ENCODE peak calls at places on chromosomes 3 and 15, in eight cellular contexts. C is body of pancreas, P is suprapubic skin, O is heart left ventricle, K is lower leg skin, H is A549, D is ovary, J is IMR-90. X is an unnamed sample.

GRCh38 chr3:183745300-183746098 is 47.9 kb downstream of the YEATS2 start:
- DNase-seq in K (no peak), O (no peak), P (no peak), C (no peak), H (no peak), J (peak), D (no peak), X (no peak)

GRCh38 chr15:66823601-66824000 is 121.6 kb downstream of the SMAD6 start:
- DNase-seq in J (no peak), H (no peak), D (no peak), O (no peak), C (no peak), K (no peak), P (peak), X (no peak)

GRCh38 chr3:13723676-13724207 is 156.1 kb downstream of the WNT7A start:
- DNase-seq in J (no peak), K (peak), D (no peak), O (no peak), C (no peak), H (no peak), P (no peak), X (no peak)

GRCh38 chr15:73952913-73953750 is 26.9 kb downstream of the LOXL1 start:
- DNase-seq in J (no peak), D (no peak), H (no peak), K (no peak), C (no peak), O (no peak), P (no peak), X (no peak)

GRCh38 chr3:113532698-113533533 is 561 bp downstream of the SIDT1 start:
- DNase-seq in P (no peak), O (no peak), C (peak), J (no peak), K (peak), H (peak), D (no peak), X (peak)

GRCh38 chr3:72976182-72976825 is 20.3 kb upstream of the PPP4R2 start:
- DNase-seq in D (no peak), C (no peak), K (no peak), J (peak), P (no peak), O (no peak), H (no peak), X (no peak)

GRCh38 chr3:42055291-42055690 is 35.9 kb upstream of the TRAK1 start:
- DNase-seq in P (no peak), J (peak), D (no peak), K (no peak), H (no peak), C (no peak), O (no peak), X (no peak)

GRCh38 chr3:179029096-179029495 is 42.5 kb downstream of the ZMAT3 start:
- DNase-seq in K (no peak), C (no peak), J (no peak), D (no peak), O (no peak), P (no peak), H (no peak), X (no peak)

GRCh38 chr3:111594205-111594604 is 941 bp downstream of the ZBED2 start:
- DNase-seq in O (no peak), P (no peak), D (no peak), J (peak), H (no peak), K (no peak), C (no peak), X (no peak)

GRCh38 chr3:189307963-189308362 is 136.2 kb downstream of the TPRG1 start:
- DNase-seq in K (no peak), D (no peak), P (no peak), O (no peak), J (no peak), C (no peak), H (no peak), X (no peak)

GRCh38 chr15:43977072-43977884 is 150.5 kb downstream of the WDR76 start:
- DNase-seq in K (no peak), P (no peak), H (no peak), O (no peak), J (no peak), D (no peak), C (no peak), X (no peak)

GRCh38 chr15:90192961-90193786 is 8.0 kb upstream of the SEMA4B start:
- DNase-seq in P (no peak), K (no peak), D (no peak), C (no peak), H (no peak), O (no peak), J (peak), X (no peak)

GRCh38 chr15:29968099-29968892 is 114.5 kb upstream of the GOLGA8J start:
- DNase-seq in H (peak), P (no peak), C (peak), K (no peak), O (no peak), D (no peak), J (no peak), X (no peak)

GRCh38 chr3:129207347-129207947 is 23.8 kb upstream of the CNBP start:
- DNase-seq in D (no peak), K (no peak), J (no peak), P (no peak), H (no peak), O (no peak), C (no peak), X (no peak)

GRCh38 chr3:113266738-113267137 is 55.4 kb downstream of the BOC start:
- DNase-seq in H (no peak), C (no peak), D (no peak), P (no peak), J (no peak), K (peak), O (no peak), X (no peak)

GRCh38 chr15:39720721-39721611 is 61.7 kb downstream of the FSIP1 start:
- DNase-seq in D (no peak), O (no peak), J (peak), C (no peak), K (no peak), H (no peak), P (no peak), X (no peak)

DNA sequence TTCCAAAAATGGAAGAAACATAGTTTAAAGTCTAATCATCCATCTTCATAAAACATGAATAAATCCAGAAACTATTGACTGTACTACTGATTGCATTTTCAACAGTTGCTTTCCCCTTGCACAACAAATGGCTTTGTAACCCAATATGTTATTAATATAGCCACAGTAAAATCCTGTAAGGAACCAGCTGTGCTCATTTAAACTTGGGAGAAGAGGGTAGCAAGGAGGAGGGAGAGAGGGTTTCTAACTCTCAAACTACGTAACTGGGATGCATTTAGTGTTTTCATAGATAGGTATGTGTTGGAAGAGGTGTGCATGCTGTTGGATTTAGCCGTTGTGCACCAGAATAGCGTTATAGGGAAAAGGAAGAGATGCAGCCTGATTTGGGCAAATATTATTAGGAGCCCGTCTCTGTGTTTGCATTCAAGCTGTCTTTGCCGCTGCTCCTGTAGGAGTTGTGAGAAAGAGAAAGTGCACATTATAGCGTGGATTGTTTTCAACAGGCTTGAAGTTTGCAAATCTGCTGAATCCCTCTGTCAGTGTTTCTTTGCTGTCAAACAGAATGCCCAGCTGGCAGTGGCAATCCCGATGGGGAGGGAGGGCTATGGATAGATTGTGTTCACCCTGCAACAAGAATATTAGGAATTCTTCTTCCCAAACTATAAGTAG is 39.4 kb downstream of the ARPP21 start:
- DNase-seq in C (no peak), K (no peak), J (no peak), D (no peak), O (no peak), H (no peak), P (no peak), X (no peak)
- TF ChIP-seq POLR2A in C (no peak), K (no peak), J (no peak), D (no peak), O (no peak), H (no peak), P (no peak), X (no peak)

DNA sequence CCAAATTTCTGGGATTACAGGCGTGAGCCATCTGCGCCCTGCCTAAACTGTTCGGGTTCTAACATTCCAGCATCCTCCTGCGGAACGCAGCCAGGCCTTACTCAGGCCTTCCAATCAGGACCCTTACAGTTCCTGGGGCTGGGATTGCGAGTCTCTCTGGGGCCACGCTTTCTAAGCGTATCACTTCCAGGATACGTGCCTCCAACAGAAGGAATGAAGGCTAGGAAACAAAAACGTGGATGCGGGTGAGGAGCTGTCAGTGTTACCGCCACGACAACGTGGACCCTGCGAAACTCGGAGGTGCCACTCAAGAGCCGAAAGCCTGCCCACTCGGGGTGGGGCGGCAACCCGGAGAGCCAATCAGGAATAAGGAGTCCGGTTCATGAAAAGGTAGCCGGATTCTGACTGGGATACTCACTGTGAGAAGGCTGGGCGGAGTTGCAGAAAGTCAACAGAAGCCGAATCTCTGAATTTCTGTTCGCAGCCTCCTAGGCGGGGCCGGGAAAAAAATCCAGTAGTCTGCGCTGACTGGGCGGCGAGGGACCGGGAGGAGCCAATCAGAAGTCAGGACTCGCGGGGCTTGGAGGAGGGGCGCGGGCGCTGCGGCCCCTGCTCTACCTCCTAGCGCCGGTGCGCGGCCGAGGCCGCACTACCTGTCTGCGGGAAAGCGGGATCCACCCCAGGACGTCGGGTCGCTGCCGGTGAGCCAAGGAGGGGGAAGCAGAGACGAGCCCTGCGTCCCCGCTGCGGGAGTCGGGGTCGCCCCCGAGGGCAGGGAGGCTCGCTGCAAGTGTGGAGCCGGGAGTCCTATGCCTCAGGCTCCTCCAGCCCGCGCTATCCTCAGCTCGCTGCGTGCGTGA is at the start of gene HYKK:
- DNase-seq in O (peak), D (peak), J (peak), K (peak), C (peak), H (peak), P (peak), X (peak)
- TF ChIP-seq POLR2A in O (no peak), D (no peak), J (no peak), K (no peak), C (peak), H (peak), P (no peak), X (no peak)

GRCh38 chr15:64459382-64459781 is 996 bp upstream of the ZNF609 start:
- DNase-seq in O (no peak), C (no peak), D (no peak), J (no peak), P (no peak), K (no peak), H (no peak), X (peak)

GRCh38 chr15:64462492-64462891 is 2.1 kb downstream of the ZNF609 start:
- DNase-seq in K (no peak), C (no peak), O (no peak), J (no peak), P (no peak), D (no peak), H (no peak), X (no peak)

GRCh38 chr15:64460737-64461576 is 579 bp downstream of the ZNF609 start:
- DNase-seq in C (peak), H (peak), O (peak), J (peak), K (no peak), D (peak), P (no peak), X (peak)

GRCh38 chr15:64461577-64462162 is 1.3 kb downstream of the ZNF609 start:
- DNase-seq in C (peak), K (no peak), D (peak), P (no peak), O (no peak), H (peak), J (peak), X (peak)

DNA sequence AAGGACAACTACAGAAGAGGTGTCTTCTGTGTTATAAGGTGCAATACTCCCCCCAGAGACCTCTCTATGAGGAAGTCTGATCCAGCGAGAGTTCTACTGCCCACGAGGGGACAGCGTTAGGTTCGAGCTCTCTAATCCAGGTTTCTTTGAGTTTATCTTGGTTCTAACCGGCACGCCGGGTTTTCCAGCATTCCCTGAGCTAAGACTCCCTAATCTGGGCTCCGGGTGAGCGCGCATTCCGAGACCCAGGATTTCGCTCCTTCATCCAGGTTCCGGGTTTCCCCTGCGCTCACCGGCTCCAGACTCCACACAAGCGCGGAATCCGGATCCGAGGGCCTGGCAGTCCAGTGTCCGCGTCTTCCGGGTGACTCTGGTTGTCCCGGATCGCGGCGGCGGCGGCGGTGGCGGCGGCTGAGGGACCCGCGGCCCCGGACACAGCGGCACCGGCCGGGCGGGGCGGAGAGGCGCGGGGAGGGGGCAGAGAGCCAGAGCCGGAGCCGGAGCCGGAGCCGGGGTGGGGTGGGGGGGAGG is at the start of gene ZNF609:
- DNase-seq in D (peak), O (peak), H (peak), J (peak), K (peak), P (peak), C (peak), X (peak)
- TF ChIP-seq POLR2A in D (peak), O (no peak), H (peak), J (peak), K (no peak), P (peak), C (no peak), X (peak)

DNA sequence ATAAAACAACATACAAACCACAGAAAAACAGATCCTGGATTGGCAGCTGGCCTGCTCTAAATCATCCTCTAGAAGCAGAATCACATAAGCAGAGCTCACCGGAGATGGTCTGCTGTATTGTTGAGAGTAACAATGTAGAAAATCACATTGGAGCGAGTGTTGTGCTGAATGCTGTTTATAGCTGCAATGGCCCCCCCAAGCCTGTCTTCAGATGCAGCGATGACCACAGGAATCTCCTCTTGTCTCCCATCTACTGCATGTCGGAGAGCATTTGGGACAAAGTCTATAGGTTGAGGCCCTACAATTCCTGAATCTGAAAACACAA is 8.0 kb downstream of the GLT8D1 start:
- DNase-seq in H (no peak), O (no peak), J (no peak), K (no peak), C (no peak), P (no peak), D (no peak), X (no peak)
- TF ChIP-seq POLR2A in H (no peak), O (no peak), J (no peak), K (no peak), C (no peak), P (no peak), D (no peak), X (no peak)

GRCh38 chr15:96329403-96329981 is 1.0 kb upstream of the NR2F2 start:
- DNase-seq in H (no peak), C (no peak), O (no peak), D (peak), J (no peak), K (no peak), P (no peak), X (no peak)
- TF ChIP-seq POLR2A in H (no peak), C (no peak), O (no peak), D (no peak), J (no peak), K (no peak), P (no peak), X (no peak)